ENCODE peak calls at places on chromosomes 6 and 20, in four cellular contexts. One of them, this sample, is unnamed.

GRCh38 chr6:127192911-127193503 is 73.7 kb upstream of the RNF146 start:
- DNase-seq in SW 1271: no peak
- DNase-seq in right cardiac atrium: no peak
- DNase-seq in GM03348: peak
- DNase-seq in this sample: no peak

GRCh38 chr6:167855825-167856425 is 29.2 kb downstream of the AFDN start:
- DNase-seq in SW 1271: peak
- DNase-seq in right cardiac atrium: no peak
- DNase-seq in GM03348: peak
- DNase-seq in this sample: no peak

GRCh38 chr20:19070681-19071441 is 141.6 kb upstream of the SLC24A3 start:
- DNase-seq in SW 1271: no peak
- DNase-seq in right cardiac atrium: no peak
- DNase-seq in GM03348: no peak
- DNase-seq in this sample: no peak

GRCh38 chr6:7086488-7086887 is 21.3 kb upstream of the RREB1 start:
- DNase-seq in SW 1271: no peak
- DNase-seq in right cardiac atrium: peak
- DNase-seq in GM03348: peak
- DNase-seq in this sample: peak

GRCh38 chr6:168165891-168166290 is 86.9 kb upstream of the FRMD1 start:
- DNase-seq in SW 1271: no peak
- DNase-seq in right cardiac atrium: no peak
- DNase-seq in GM03348: no peak
- DNase-seq in this sample: no peak

GRCh38 chr20:9258891-9259290 is 190.0 kb downstream of the PLCB4 start:
- DNase-seq in SW 1271: no peak
- DNase-seq in right cardiac atrium: no peak
- DNase-seq in GM03348: no peak
- DNase-seq in this sample: no peak

GRCh38 chr6:43812850-43813584 is 43.0 kb downstream of the VEGFA start:
- DNase-seq in SW 1271: no peak
- DNase-seq in right cardiac atrium: no peak
- DNase-seq in GM03348: no peak
- DNase-seq in this sample: no peak

GRCh38 chr6:165791876-165792437 is 128.9 kb upstream of the PDE10A start:
- DNase-seq in SW 1271: no peak
- DNase-seq in right cardiac atrium: no peak
- DNase-seq in GM03348: no peak
- DNase-seq in this sample: no peak

GRCh38 chr6:34273242-34273805 is 24.5 kb upstream of the SMIM29 start:
- DNase-seq in SW 1271: no peak
- DNase-seq in right cardiac atrium: peak
- DNase-seq in GM03348: peak
- DNase-seq in this sample: peak

GRCh38 chr6:139230421-139230840 is 61.4 kb downstream of the TXLNB start:
- DNase-seq in SW 1271: no peak
- DNase-seq in right cardiac atrium: no peak
- DNase-seq in GM03348: peak
- DNase-seq in this sample: no peak

GRCh38 chr6:90846824-90847223 is 260.0 kb upstream of the MAP3K7 start:
- DNase-seq in SW 1271: no peak
- DNase-seq in right cardiac atrium: no peak
- DNase-seq in GM03348: no peak
- DNase-seq in this sample: no peak

GRCh38 chr20:61449057-61449456 is 197.0 kb downstream of the CDH4 start:
- DNase-seq in SW 1271: no peak
- DNase-seq in right cardiac atrium: no peak
- DNase-seq in GM03348: no peak
- DNase-seq in this sample: no peak

GRCh38 chr6:53042112-53042511 is 23.1 kb upstream of the FBXO9 start:
- DNase-seq in SW 1271: no peak
- DNase-seq in right cardiac atrium: no peak
- DNase-seq in GM03348: peak
- DNase-seq in this sample: no peak

GRCh38 chr20:62501801-62502495 is 26.2 kb upstream of the GATA5 start:
- DNase-seq in SW 1271: no peak
- DNase-seq in right cardiac atrium: no peak
- DNase-seq in GM03348: no peak
- DNase-seq in this sample: no peak

GRCh38 chr6:56335733-56336132 is 88.4 kb upstream of the COL21A1 start:
- DNase-seq in SW 1271: no peak
- DNase-seq in right cardiac atrium: no peak
- DNase-seq in GM03348: peak
- DNase-seq in this sample: no peak

GRCh38 chr20:20366896-20367680 is 816 bp upstream of the INSM1 start:
- DNase-seq in SW 1271: no peak
- DNase-seq in right cardiac atrium: no peak
- DNase-seq in GM03348: no peak
- DNase-seq in this sample: no peak

GRCh38 chr6:144647971-144648651 is 363.0 kb downstream of the UTRN start:
- DNase-seq in SW 1271: no peak
- DNase-seq in right cardiac atrium: no peak
- DNase-seq in GM03348: no peak
- DNase-seq in this sample: no peak

GRCh38 chr6:89353118-89353556 is 615 bp upstream of the UBE2J1 start:
- DNase-seq in SW 1271: no peak
- DNase-seq in right cardiac atrium: peak
- DNase-seq in GM03348: no peak
- DNase-seq in this sample: no peak

GRCh38 chr6:45959534-45960195 is 56.0 kb downstream of the CLIC5 start:
- DNase-seq in SW 1271: no peak
- DNase-seq in right cardiac atrium: no peak
- DNase-seq in GM03348: no peak
- DNase-seq in this sample: no peak

This sample was measured in left cardiac atrium.